ENCODE peak calls at places on chromosomes 3 and 15, in eight cellular contexts. D, P, F, M, G, K, E and S are unnamed samples.

GRCh38 chr3:113269661-113270060 is 58.3 kb downstream of the BOC start:
- DNase-seq in D (no peak), K (no peak), F (no peak), G (no peak), P (no peak), E (no peak), M (no peak), S (no peak)

GRCh38 chr15:90414408-90415028 is 26.5 kb downstream of the IQGAP1 start:
- DNase-seq in K (no peak), P (peak; percentile 91), E (no peak), D (peak; percentile 92), F (no peak), M (peak; percentile 90), G (no peak), S (no peak)

GRCh38 chr3:4633078-4634004 is 140.2 kb downstream of the ITPR1 start:
- DNase-seq in P (peak; percentile 72), E (peak; percentile 62), D (peak; percentile 83), K (peak; percentile 43), G (no peak), M (peak; percentile 61), F (peak; percentile 69), S (peak; percentile 19)

GRCh38 chr3:185797108-185797881 is 27.5 kb downstream of the IGF2BP2 start:
- DNase-seq in E (no peak), P (no peak), M (no peak), D (no peak), G (no peak), K (no peak), F (no peak), S (no peak)

GRCh38 chr3:16618721-16619120 is 13.5 kb upstream of the DAZL start:
- DNase-seq in P (peak; percentile 16), K (no peak), G (no peak), F (no peak), M (peak; percentile 75), D (peak; percentile 59), E (no peak), S (no peak)

GRCh38 chr3:118932822-118933558 is 101.7 kb downstream of the IGSF11 start:
- DNase-seq in K (no peak), G (no peak), E (no peak), D (no peak), M (no peak), F (no peak), P (no peak), S (no peak)

GRCh38 chr3:130839815-130840214 is 54.1 kb upstream of the ATP2C1 start:
- DNase-seq in G (no peak), K (no peak), M (no peak), E (peak; percentile 47), D (no peak), P (no peak), F (no peak), S (no peak)

GRCh38 chr3:193053031-193053430 is 135.4 kb upstream of the MB21D2 start:
- DNase-seq in K (no peak), G (no peak), E (no peak), P (no peak), F (no peak), D (peak; percentile 88), M (no peak), S (no peak)

GRCh38 chr3:23240386-23240785 is 37.3 kb downstream of the UBE2E2 start:
- DNase-seq in D (no peak), E (no peak), P (no peak), M (no peak), K (no peak), F (no peak), G (no peak), S (no peak)

GRCh38 chr15:52350423-52350822 is 54.8 kb upstream of the MYO5C start:
- DNase-seq in P (no peak), M (no peak), E (no peak), K (no peak), D (no peak), F (no peak), G (no peak), S (no peak)
- TF ChIP-seq CTCF in P (no peak), M (no peak), E (no peak), K (no peak), D (no peak), F (no peak), G (no peak), S (no peak)

GRCh38 chr3:10855083-10855870 is 39.2 kb downstream of the SLC6A11 start:
- DNase-seq in G (no peak), K (no peak), M (no peak), D (no peak), F (no peak), P (no peak), E (no peak), S (no peak)

GRCh38 chr3:10852031-10852795 is 36.2 kb downstream of the SLC6A11 start:
- DNase-seq in G (no peak), E (no peak), D (no peak), K (no peak), P (no peak), F (no peak), M (no peak), S (no peak)

DNA sequence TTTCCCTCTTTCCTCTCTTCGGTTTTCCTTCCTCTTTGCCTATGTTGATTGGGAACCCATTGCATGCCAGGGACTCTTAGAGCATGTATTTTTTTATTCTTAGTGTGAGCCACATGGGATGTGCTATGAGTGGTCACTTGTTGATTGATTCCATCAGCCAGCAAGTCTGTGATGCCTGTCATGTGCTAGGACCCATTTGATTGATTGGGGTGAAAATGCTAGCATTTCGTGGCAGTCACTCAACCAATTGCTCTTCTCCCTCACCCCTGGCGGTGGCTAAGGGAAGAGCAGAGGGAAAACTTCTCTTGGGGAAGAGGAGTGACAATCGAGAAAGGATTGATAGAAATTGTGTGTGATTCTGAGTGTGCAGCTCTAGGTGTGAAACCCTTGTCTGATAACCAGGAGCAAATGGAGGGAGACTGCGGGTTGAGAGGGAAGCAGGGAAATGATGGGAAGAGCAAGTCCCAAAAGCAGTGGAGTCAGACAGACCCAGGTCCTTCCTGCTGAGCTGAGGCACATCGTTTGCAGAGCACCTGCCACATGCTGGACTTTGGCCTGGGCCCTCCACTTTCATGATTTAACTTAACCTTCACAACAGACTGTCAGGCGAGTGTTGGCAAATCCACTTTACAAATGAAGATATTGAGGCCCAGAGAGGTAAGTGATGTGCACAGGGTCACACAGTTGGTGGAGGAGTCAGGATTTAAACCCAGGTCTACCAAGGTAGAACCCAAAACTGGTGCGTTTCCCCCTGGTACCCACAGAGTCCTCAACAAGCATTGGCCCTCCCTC is 40.0 kb downstream of the SLC6A11 start:
- DNase-seq in K (no peak), D (peak; percentile 1), E (no peak), P (no peak), F (peak; percentile 25), M (no peak), G (no peak), S (no peak)
- TF ChIP-seq CTCF in K (peak; percentile 62), D (peak; percentile 41), E (peak; percentile 22), P (peak; percentile 10), F (no peak), M (peak; percentile 20), G (peak; percentile 57), S (no peak)

DNA sequence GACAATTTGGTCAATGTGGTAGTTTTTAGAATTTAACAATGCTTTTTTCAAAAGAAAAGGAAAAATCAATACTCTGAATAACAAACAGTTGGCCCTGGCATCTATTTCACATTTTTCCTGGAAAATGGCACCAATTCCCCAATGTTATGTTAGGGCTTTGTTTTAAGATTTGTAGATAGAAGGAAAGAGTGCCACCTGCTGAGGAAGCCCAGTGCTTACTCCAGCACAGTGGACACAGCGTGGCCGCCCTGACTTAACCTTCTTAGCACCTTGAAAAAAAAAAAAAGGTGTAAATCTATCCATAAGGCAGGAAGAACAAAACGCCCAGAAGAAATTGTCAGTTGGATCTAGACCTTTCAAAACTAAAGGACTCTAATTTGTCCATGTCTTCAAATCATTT is 110.7 kb upstream of the CNTN4 start:
- DNase-seq in D (no peak), E (no peak), P (no peak), K (no peak), M (no peak), F (no peak), G (no peak), S (peak; percentile 0)
- TF ChIP-seq CTCF in D (no peak), E (peak; percentile 40), P (no peak), K (no peak), M (peak; percentile 4), F (no peak), G (peak; percentile 53), S (no peak)

GRCh38 chr3:196323016-196323415 is 5.0 kb upstream of the DYNLT2B start:
- DNase-seq in M (no peak), G (no peak), E (no peak), K (no peak), D (no peak), P (no peak), F (no peak), S (no peak)

GRCh38 chr3:196321162-196321561 is 3.1 kb upstream of the DYNLT2B start:
- DNase-seq in E (no peak), P (no peak), D (no peak), M (no peak), G (no peak), K (no peak), F (no peak), S (no peak)

GRCh38 chr3:196320110-196320509 is 2.1 kb upstream of the DYNLT2B start:
- DNase-seq in D (no peak), M (no peak), P (no peak), G (no peak), E (no peak), K (no peak), F (no peak), S (no peak)

GRCh38 chr3:196326936-196327335 is 8.9 kb upstream of the DYNLT2B start:
- DNase-seq in P (no peak), G (no peak), K (no peak), M (no peak), E (no peak), F (no peak), D (no peak), S (no peak)

GRCh38 chr3:196323723-196324122 is 5.7 kb upstream of the DYNLT2B start:
- DNase-seq in M (no peak), K (no peak), P (peak; percentile 47), D (peak; percentile 35), E (no peak), G (peak; percentile 29), F (no peak), S (no peak)
- TF ChIP-seq CTCF in M (peak; percentile 27), K (no peak), P (peak; percentile 29), D (peak; percentile 29), E (no peak), G (peak; percentile 39), F (no peak), S (no peak)

DNA sequence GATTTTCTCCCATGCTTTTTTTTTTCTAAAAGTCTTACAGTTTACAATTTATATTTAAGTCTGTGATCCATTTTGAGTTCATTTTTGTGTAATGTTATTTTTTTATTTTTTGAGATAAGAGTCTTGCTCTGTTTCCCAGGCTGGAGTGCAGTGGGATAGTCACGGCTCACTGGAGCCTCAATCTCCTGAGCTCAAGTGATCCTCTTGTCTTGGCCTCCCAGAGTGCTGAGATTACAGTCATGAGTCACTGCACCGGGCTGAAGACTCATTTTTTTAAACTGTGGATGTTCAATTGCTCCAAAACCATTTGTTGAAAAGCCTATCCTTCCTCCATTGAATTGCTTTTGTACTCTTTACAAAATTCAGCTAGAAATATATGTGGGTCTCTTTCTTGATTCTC is 19.5 kb downstream of the LNP1 start:
- DNase-seq in K (no peak), M (no peak), E (no peak), P (no peak), F (no peak), D (peak; percentile 10), G (no peak), S (no peak)
- TF ChIP-seq CTCF in K (no peak), M (no peak), E (no peak), P (no peak), F (no peak), D (no peak), G (no peak), S (no peak)